ENCODE peak calls at places on chromosomes 7 and 10, in seven cellular contexts. One of them, this sample, is unnamed.

GRCh38 chr7:25722856-25723255 is 429.1 kb upstream of the NFE2L3 start:
- DNase-seq in sigmoid colon: no peak
- DNase-seq in vagina: no peak
- DNase-seq in HepG2: no peak
- DNase-seq in HCT116: no peak
- DNase-seq in SK-N-SH: no peak
- DNase-seq in transverse colon: no peak
- DNase-seq in this sample: no peak

GRCh38 chr10:93126484-93127052 is 52.9 kb downstream of the CYP26A1 start:
- DNase-seq in sigmoid colon: no peak
- DNase-seq in vagina: no peak
- DNase-seq in HepG2: no peak
- DNase-seq in HCT116: peak; percentile 39
- DNase-seq in SK-N-SH: no peak
- DNase-seq in transverse colon: no peak
- DNase-seq in this sample: no peak

GRCh38 chr7:123210986-123211385 is 11.2 kb upstream of the SLC13A1 start:
- DNase-seq in sigmoid colon: no peak
- DNase-seq in vagina: no peak
- DNase-seq in HepG2: no peak
- DNase-seq in HCT116: no peak
- DNase-seq in SK-N-SH: no peak
- DNase-seq in transverse colon: no peak
- DNase-seq in this sample: no peak

GRCh38 chr7:148987751-148988512 is 40.4 kb downstream of the PDIA4 start:
- DNase-seq in sigmoid colon: no peak
- DNase-seq in vagina: no peak
- DNase-seq in HepG2: no peak
- DNase-seq in HCT116: no peak
- DNase-seq in SK-N-SH: peak; percentile 60
- DNase-seq in transverse colon: no peak
- DNase-seq in this sample: no peak

GRCh38 chr7:75639071-75639892 is 99.5 kb downstream of the HIP1 start:
- DNase-seq in sigmoid colon: peak; percentile 65
- DNase-seq in vagina: no peak
- DNase-seq in HepG2: no peak
- DNase-seq in HCT116: no peak
- DNase-seq in SK-N-SH: peak; percentile 93
- DNase-seq in transverse colon: peak; percentile 46
- DNase-seq in this sample: no peak

GRCh38 chr10:128846927-128847326 is 620.1 kb upstream of the MGMT start:
- DNase-seq in sigmoid colon: no peak
- DNase-seq in vagina: peak; percentile 43
- DNase-seq in HepG2: no peak
- DNase-seq in HCT116: no peak
- DNase-seq in SK-N-SH: no peak
- DNase-seq in transverse colon: no peak
- DNase-seq in this sample: peak; percentile 19

GRCh38 chr10:117993166-117993565 is 53.6 kb downstream of the RAB11FIP2 start:
- DNase-seq in sigmoid colon: no peak
- DNase-seq in vagina: no peak
- DNase-seq in HepG2: no peak
- DNase-seq in HCT116: no peak
- DNase-seq in SK-N-SH: no peak
- DNase-seq in transverse colon: no peak
- DNase-seq in this sample: no peak

GRCh38 chr10:3136336-3136735 is 36.2 kb downstream of the PITRM1 start:
- DNase-seq in sigmoid colon: peak; percentile 85
- DNase-seq in vagina: no peak
- DNase-seq in HepG2: no peak
- DNase-seq in HCT116: no peak
- DNase-seq in SK-N-SH: no peak
- DNase-seq in transverse colon: no peak
- DNase-seq in this sample: no peak

GRCh38 chr10:104076743-104077160 is 8.9 kb downstream of the COL17A1 start:
- DNase-seq in sigmoid colon: no peak
- DNase-seq in vagina: no peak
- DNase-seq in HepG2: no peak
- DNase-seq in HCT116: no peak
- DNase-seq in SK-N-SH: no peak
- DNase-seq in transverse colon: peak; percentile 36
- DNase-seq in this sample: no peak

DNA sequence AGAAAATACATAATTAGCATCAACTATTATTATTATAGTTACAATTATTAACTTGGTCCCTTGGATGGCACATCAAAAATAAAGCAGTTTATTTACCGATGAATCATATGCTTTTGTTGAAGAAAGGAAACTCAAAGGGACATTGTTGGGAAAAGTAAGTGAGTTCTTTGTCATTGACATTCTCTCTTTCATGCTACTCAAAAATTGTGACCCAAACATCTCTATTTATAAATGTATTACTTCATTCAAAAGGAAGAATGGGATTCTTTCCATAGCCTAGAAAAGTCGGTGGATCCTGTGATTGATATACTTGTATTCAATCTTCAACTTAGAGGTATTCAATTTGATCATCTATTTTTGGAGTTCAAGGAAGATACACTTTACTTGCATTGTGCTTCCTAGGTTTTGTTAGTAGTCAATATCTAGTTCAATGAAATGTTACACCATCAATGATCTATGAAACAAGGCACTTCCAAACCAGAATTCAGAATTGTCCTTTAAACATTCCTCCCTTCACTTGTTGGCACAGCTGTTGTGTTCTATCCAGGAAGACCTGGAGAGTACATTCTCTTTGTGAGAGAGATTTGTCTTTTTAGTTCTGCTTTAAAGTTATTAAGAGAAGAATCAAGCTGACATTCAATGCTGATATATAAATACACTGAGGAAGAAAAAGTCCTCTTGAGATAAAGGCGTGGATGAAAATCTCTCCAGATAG is 235.2 kb downstream of the TMEM26 start:
- DNase-seq in sigmoid colon: no peak
- DNase-seq in vagina: no peak
- DNase-seq in HepG2: no peak
- DNase-seq in HCT116: no peak
- DNase-seq in SK-N-SH: no peak
- DNase-seq in transverse colon: no peak
- DNase-seq in this sample: no peak
- H3K4me1 ChIP-seq in sigmoid colon: no peaks in the 10 kb centered on the region
- H3K4me1 ChIP-seq in vagina: no peaks in the 10 kb centered on the region
- H3K4me1 ChIP-seq in HepG2: no peaks in the 10 kb centered on the region
- H3K4me1 ChIP-seq in HCT116: no peaks in the 10 kb centered on the region
- H3K4me1 ChIP-seq in SK-N-SH: no peaks in the 10 kb centered on the region
- H3K4me1 ChIP-seq in transverse colon: no peaks in the 10 kb centered on the region
- H3K4me1 ChIP-seq in this sample: no peaks in the 10 kb centered on the region

DNA sequence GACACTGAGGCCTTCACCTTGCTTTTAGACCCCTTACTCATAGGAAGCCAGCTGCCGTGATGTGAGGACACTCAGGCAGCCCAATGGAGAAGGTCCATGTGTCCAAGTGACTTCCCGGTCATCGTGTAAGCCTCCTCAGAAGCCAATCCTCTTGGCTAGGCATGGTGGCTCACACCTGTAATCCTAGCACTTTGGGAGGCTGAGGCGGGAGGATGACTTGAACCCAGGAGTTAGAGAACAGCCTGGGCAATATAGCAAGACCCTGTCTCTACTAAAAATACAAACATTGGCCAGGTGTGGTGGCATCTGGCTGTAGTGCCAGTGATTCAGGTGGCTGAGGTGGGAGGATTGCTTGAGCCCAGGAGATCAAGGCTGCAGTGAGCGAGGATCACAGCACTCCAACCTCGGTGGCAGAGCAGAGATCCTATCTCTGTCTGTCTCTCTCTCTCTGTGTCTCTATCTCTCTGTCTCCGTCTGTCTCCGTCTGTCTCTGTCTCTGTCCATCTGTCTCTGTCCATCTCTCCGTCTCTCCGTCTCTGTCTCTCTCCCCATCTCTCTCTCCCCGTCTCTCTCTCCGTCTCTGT is 27.8 kb downstream of the KPNA7 start:
- DNase-seq in sigmoid colon: no peak
- DNase-seq in vagina: no peak
- DNase-seq in HepG2: no peak
- DNase-seq in HCT116: no peak
- DNase-seq in SK-N-SH: no peak
- DNase-seq in transverse colon: no peak
- DNase-seq in this sample: no peak
- TF ChIP-seq POLR2AphosphoS5 in sigmoid colon: no peak
- TF ChIP-seq POLR2AphosphoS5 in vagina: no peak
- TF ChIP-seq POLR2AphosphoS5 in HepG2: no peak
- TF ChIP-seq POLR2AphosphoS5 in HCT116: no peak
- TF ChIP-seq POLR2AphosphoS5 in SK-N-SH: no peak
- TF ChIP-seq POLR2AphosphoS5 in transverse colon: no peak
- TF ChIP-seq POLR2AphosphoS5 in this sample: no peak

GRCh38 chr7:19709249-19709578 is 377 bp upstream of the POLR1F start:
- DNase-seq in sigmoid colon: no peak
- DNase-seq in vagina: no peak
- DNase-seq in HepG2: no peak
- DNase-seq in HCT116: no peak
- DNase-seq in SK-N-SH: no peak
- DNase-seq in transverse colon: no peak
- DNase-seq in this sample: no peak
- TF ChIP-seq CTCF in sigmoid colon: no peak
- TF ChIP-seq CTCF in vagina: no peak
- TF ChIP-seq CTCF in HepG2: no peak
- TF ChIP-seq CTCF in HCT116: no peak
- TF ChIP-seq CTCF in SK-N-SH: no peak
- TF ChIP-seq CTCF in transverse colon: no peak
- TF ChIP-seq CTCF in this sample: no peak

GRCh38 chr10:79133386-79133785 is 64.6 kb downstream of the ZMIZ1 start:
- DNase-seq in sigmoid colon: no peak
- DNase-seq in vagina: no peak
- DNase-seq in HepG2: no peak
- DNase-seq in HCT116: no peak
- DNase-seq in SK-N-SH: no peak
- DNase-seq in transverse colon: no peak
- DNase-seq in this sample: no peak
- H3K4me1 ChIP-seq in sigmoid colon: peaks cover 83% of the 10 kb centered on the region
- H3K4me1 ChIP-seq in vagina: peaks cover 92% of the 10 kb centered on the region
- H3K4me1 ChIP-seq in HepG2: peaks cover 72% of the 10 kb centered on the region
- H3K4me1 ChIP-seq in HCT116: peaks cover 20% of the 10 kb centered on the region
- H3K4me1 ChIP-seq in SK-N-SH: peaks cover 39% of the 10 kb centered on the region
- H3K4me1 ChIP-seq in transverse colon: peaks cover 67% of the 10 kb centered on the region
- H3K4me1 ChIP-seq in this sample: peaks cover 82% of the 10 kb centered on the region

GRCh38 chr10:17025444-17026295 is 103.9 kb downstream of the CUBN start:
- DNase-seq in sigmoid colon: peak; percentile 72
- DNase-seq in vagina: no peak
- DNase-seq in HepG2: peak; percentile 17
- DNase-seq in HCT116: peak; percentile 21
- DNase-seq in SK-N-SH: peak; percentile 19
- DNase-seq in transverse colon: peak; percentile 26
- DNase-seq in this sample: peak; percentile 91
- TF ChIP-seq POLR2AphosphoS5 in sigmoid colon: peak; percentile 38
- TF ChIP-seq POLR2AphosphoS5 in vagina: no peak
- TF ChIP-seq POLR2AphosphoS5 in HepG2: no peak
- TF ChIP-seq POLR2AphosphoS5 in HCT116: no peak
- TF ChIP-seq POLR2AphosphoS5 in SK-N-SH: no peak
- TF ChIP-seq POLR2AphosphoS5 in transverse colon: no peak
- TF ChIP-seq POLR2AphosphoS5 in this sample: no peak

DNA sequence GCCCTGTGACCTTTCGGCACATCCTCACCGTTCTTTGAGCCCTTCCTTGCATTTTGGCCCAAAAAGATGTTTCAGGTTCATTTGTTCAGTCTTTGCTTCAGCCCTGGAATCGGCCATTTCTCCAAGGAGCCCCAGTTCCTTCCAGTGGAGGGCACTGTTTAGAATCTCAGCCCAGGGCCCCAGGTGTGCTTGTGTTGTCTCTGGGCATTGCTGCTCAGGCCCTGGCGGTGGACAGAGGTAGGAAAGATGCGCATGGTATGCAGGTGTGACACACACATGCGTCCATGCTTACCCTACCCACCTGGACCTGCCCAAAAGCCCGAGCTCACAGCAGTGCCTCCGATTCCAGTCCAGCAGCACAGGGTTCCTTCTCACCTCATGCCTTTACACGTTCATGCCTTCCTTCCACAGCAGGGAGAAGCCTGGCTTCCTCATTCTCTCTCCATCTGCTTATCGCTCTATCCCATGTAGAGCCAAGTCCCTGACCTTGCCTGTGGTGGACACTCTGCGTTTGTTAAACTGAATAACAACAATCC is 70.6 kb downstream of the LHPP start:
- DNase-seq in sigmoid colon: no peak
- DNase-seq in vagina: no peak
- DNase-seq in HepG2: peak; percentile 39
- DNase-seq in HCT116: peak; percentile 79
- DNase-seq in SK-N-SH: no peak
- DNase-seq in transverse colon: peak; percentile 24
- DNase-seq in this sample: no peak
- TF ChIP-seq CTCF in sigmoid colon: no peak
- TF ChIP-seq CTCF in vagina: no peak
- TF ChIP-seq CTCF in HepG2: peak; percentile 49
- TF ChIP-seq CTCF in HCT116: peak; percentile 97
- TF ChIP-seq CTCF in SK-N-SH: peak; percentile 29
- TF ChIP-seq CTCF in transverse colon: peak; percentile 30
- TF ChIP-seq CTCF in this sample: no peak

This sample was measured in esophagus muscularis mucosa.